ENCODE peak calls at places on chromosomes 11 and 22, in four cellular contexts. A is upper lobe of right lung, Y is MM.1S, O is gastrocnemius medialis. G is an unnamed sample.

GRCh38 chr11:94400839-94401772 is at the start of gene GPR83:
- DNase-seq in O (no peak), A (no peak), Y (no peak), G (no peak)

GRCh38 chr22:41898645-41899044 is 16.2 kb downstream of the SHISA8 start:
- DNase-seq in O (no peak), A (no peak), Y (no peak), G (no peak)

GRCh38 chr11:57641426-57641825 is 8.3 kb downstream of the YPEL4 start:
- DNase-seq in A (no peak), Y (peak), O (no peak), G (no peak)

GRCh38 chr22:30868663-30869385 is 99.8 kb downstream of the MORC2 start:
- DNase-seq in Y (no peak), A (peak), O (no peak), G (no peak)

GRCh38 chr22:48501231-48501750 is 1326.4 kb downstream of the BRD1 start:
- DNase-seq in O (no peak), Y (no peak), A (no peak), G (no peak)

GRCh38 chr11:44899959-44900358 is 50.7 kb downstream of the TP53I11 start:
- DNase-seq in Y (peak), A (no peak), O (no peak), G (no peak)

GRCh38 chr11:123586568-123586967 is 67.9 kb downstream of the SCN3B start:
- DNase-seq in A (no peak), O (no peak), Y (no peak), G (no peak)

GRCh38 chr22:39916496-39916895 is 15.6 kb downstream of the GRAP2 start:
- DNase-seq in Y (no peak), A (no peak), O (no peak), G (no peak)

GRCh38 chr11:85098996-85099395 is 528.1 kb downstream of the DLG2 start:
- DNase-seq in Y (no peak), O (no peak), A (no peak), G (no peak)

GRCh38 chr11:9692696-9693095 is 28.8 kb downstream of the SWAP70 start:
- DNase-seq in A (no peak), Y (no peak), O (no peak), G (no peak)

GRCh38 chr11:86811637-86812321 is 11.4 kb downstream of the PRSS23 start:
- DNase-seq in O (no peak), A (no peak), Y (no peak), G (no peak)

GRCh38 chr11:125192194-125192593 is 27.6 kb downstream of the PKNOX2 start:
- DNase-seq in O (no peak), A (no peak), Y (no peak), G (no peak)

GRCh38 chr22:16810188-16810802 is 14.9 kb downstream of the XKR3 start:
- DNase-seq in O (no peak), A (no peak), Y (no peak), G (no peak)

GRCh38 chr22:43420991-43421665 is 9.3 kb downstream of the MPPED1 start:
- DNase-seq in O (no peak), A (no peak), Y (no peak), G (no peak)

GRCh38 chr22:27344546-27344945 is 457.0 kb downstream of the MN1 start:
- DNase-seq in O (no peak), A (no peak), Y (no peak), G (no peak)

GRCh38 chr11:68204402-68204801 is 8.7 kb downstream of the KMT5B start:
- DNase-seq in A (no peak), O (no peak), Y (peak), G (no peak)
- H3K27ac ChIP-seq in A (no peak), O (no peak), Y (no peak), G (no peak)

GRCh38 chr11:115760528-115760837 is 256.3 kb upstream of the CADM1 start:
- DNase-seq in O (no peak), A (no peak), Y (no peak), G (no peak)
- H3K27ac ChIP-seq in O (no peak), A (no peak), Y (no peak), G (no peak)

DNA sequence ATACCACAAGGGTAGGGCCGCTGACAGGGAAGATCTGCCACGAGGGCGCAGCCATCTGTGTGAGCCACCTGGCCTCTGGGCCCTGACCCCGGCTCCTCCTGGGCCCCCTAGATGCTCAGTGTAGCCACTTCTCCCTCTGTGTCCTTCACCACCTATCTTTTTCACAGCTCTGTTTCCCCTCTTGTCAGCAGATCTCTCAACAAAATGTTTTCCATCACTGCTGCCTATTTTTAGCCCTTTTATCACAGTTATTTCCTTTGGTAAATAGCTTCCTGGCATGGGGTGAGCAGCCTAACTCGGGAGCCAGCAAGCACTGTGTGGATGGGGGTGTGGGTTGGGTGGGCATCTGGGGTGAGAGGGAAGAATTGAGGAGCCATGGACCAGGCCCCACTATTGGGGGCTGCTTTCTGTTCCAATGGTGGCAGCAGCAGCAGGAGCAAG is 135.2 kb upstream of the NAV2 start:
- DNase-seq in Y (no peak), O (no peak), A (no peak), G (no peak)
- H3K27ac ChIP-seq in Y (no peak), O (peak), A (peak), G (peak)

GRCh38 chr11:1879342-1879940 is 12.3 kb downstream of the PRR33 start:
- DNase-seq in A (peak), Y (no peak), O (no peak), G (no peak)
- H3K27ac ChIP-seq in A (no peak), Y (no peak), O (peak), G (no peak)

GRCh38 chr22:50176850-50177536 is 6.5 kb downstream of the PANX2 start:
- DNase-seq in Y (no peak), A (no peak), O (no peak), G (no peak)
- H3K27ac ChIP-seq in Y (no peak), A (no peak), O (no peak), G (no peak)

GRCh38 chr11:2884424-2884815 is 1.2 kb downstream of the CDKN1C start:
- DNase-seq in O (peak), A (peak), Y (peak), G (no peak)

GRCh38 chr11:2885676-2886081 is at the start of gene CDKN1C:
- DNase-seq in A (peak), Y (peak), O (peak), G (peak)

GRCh38 chr11:2882681-2883110 is 2.9 kb downstream of the CDKN1C start:
- DNase-seq in Y (no peak), O (no peak), A (no peak), G (no peak)

GRCh38 chr11:2885017-2885675 is 429 bp downstream of the CDKN1C start:
- DNase-seq in A (peak), O (no peak), Y (peak), G (peak)

GRCh38 chr11:2883717-2884423 is 1.7 kb downstream of the CDKN1C start:
- DNase-seq in O (no peak), Y (peak), A (no peak), G (no peak)
- H3K27ac ChIP-seq in O (peak), Y (no peak), A (peak), G (peak)

GRCh38 chr11:128890543-128891409 is at the start of gene KCNJ5:
- DNase-seq in Y (no peak), A (peak), O (no peak), G (no peak)
- H3K27ac ChIP-seq in Y (no peak), A (peak), O (no peak), G (peak)